ENCODE peak calls at places on chromosomes 16 and 17, in seven cellular contexts. P, H, J, Q, X, E and S are unnamed samples.

GRCh38 chr17:38325221-38325851 is 18.4 kb downstream of the GPR179 start:
- DNase-seq in P (no peak), H (no peak), J (no peak), Q (no peak), X (no peak), E (no peak), S (no peak)

GRCh38 chr17:55601874-55602364 is 90.7 kb upstream of the SMIM36 start:
- DNase-seq in P (no peak), H (no peak), J (no peak), Q (no peak), X (no peak), E (no peak), S (no peak)

GRCh38 chr17:53722407-53722806 is 100.3 kb upstream of the KIF2B start:
- DNase-seq in P (no peak), H (no peak), J (no peak), Q (no peak), X (no peak), E (peak), S (no peak)

GRCh38 chr16:49463529-49463928 is 89.9 kb downstream of the C16orf78 start:
- DNase-seq in P (peak), H (no peak), J (no peak), Q (no peak), X (no peak), E (no peak), S (no peak)

GRCh38 chr17:731943-732787 is at the start of gene TLCD3A:
- DNase-seq in P (peak), H (peak), J (peak), Q (peak), X (peak), E (no peak), S (no peak)

GRCh38 chr17:68020451-68020779 is 15.1 kb upstream of the KPNA2 start:
- DNase-seq in P (no peak), H (no peak), J (no peak), Q (no peak), X (no peak), E (no peak), S (no peak)

GRCh38 chr16:85835227-85835751 is 35.8 kb downstream of the COX4I1 start:
- DNase-seq in P (no peak), H (peak), J (no peak), Q (no peak), X (no peak), E (no peak), S (no peak)

GRCh38 chr16:593406-593805 is 3.5 kb downstream of the RAB40C start:
- DNase-seq in P (peak), H (peak), J (no peak), Q (no peak), X (no peak), E (no peak), S (peak)

GRCh38 chr17:81870978-81871386 is at the start of gene ARHGDIA:
- DNase-seq in P (no peak), H (peak), J (no peak), Q (no peak), X (no peak), E (no peak), S (no peak)

GRCh38 chr16:59212492-59213024 is 478.4 kb upstream of the GOT2 start:
- DNase-seq in P (no peak), H (no peak), J (no peak), Q (no peak), X (no peak), E (no peak), S (no peak)

GRCh38 chr16:75620326-75621169 is 2.5 kb downstream of the ADAT1 start:
- DNase-seq in P (peak), H (no peak), J (no peak), Q (no peak), X (no peak), E (no peak), S (no peak)

GRCh38 chr16:11349599-11350276 is 4.5 kb downstream of the RMI2 start:
- DNase-seq in P (peak), H (no peak), J (peak), Q (peak), X (peak), E (no peak), S (peak)

GRCh38 chr16:35174006-35174405 is 1714.6 kb downstream of the TP53TG3F start:
- DNase-seq in P (no peak), H (peak), J (no peak), Q (no peak), X (no peak), E (no peak), S (no peak)

GRCh38 chr16:70767377-70768204 is 33.4 kb downstream of the VAC14 start:
- DNase-seq in P (no peak), H (no peak), J (no peak), Q (no peak), X (no peak), E (no peak), S (no peak)

GRCh38 chr16:2819939-2820835 is 3.1 kb downstream of the PRSS21 start:
- DNase-seq in P (no peak), H (peak), J (no peak), Q (peak), X (no peak), E (no peak), S (no peak)

DNA sequence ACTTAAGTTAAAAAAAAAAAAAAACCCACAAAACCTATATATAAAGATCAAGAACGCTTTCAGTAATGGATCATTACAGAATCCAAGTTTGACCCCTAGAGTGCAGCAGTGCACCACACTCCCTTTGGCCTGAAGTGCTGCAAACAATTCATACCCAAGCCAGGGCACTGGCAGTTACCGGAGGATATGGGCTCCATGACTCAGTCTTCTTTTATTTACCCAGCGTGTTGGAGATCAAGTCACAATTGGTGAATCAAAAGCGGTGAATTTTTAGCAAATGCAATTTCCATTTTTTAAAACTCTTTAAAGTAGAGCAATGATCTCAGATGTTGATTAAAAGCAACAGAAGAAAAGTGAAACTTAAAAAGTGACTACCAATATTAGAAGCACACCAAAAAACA is 46.5 kb downstream of the ZNF652 start:
- DNase-seq in P (peak), H (peak), J (peak), Q (peak), X (peak), E (peak), S (peak)
- H3K4me3 ChIP-seq in P (no peak), H (no peak), J (no peak), Q (no peak), X (no peak), E (no peak), S (no peak)

GRCh38 chr17:45666046-45666600 is 118.0 kb upstream of the CRHR1 start:
- DNase-seq in P (no peak), H (no peak), J (no peak), Q (no peak), X (no peak), E (no peak), S (peak)
- TF ChIP-seq CTCF in P (no peak), H (no peak), J (no peak), Q (no peak), X (no peak), E (no peak), S (peak)

GRCh38 chr17:3656755-3657587 is 11.4 kb downstream of the TAX1BP3 start:
- DNase-seq in P (no peak), H (no peak), J (no peak), Q (no peak), X (no peak), E (no peak), S (no peak)

GRCh38 chr17:3659541-3660111 is 8.8 kb downstream of the TAX1BP3 start:
- DNase-seq in P (peak), H (peak), J (peak), Q (peak), X (peak), E (peak), S (no peak)

GRCh38 chr17:3658784-3659449 is 9.5 kb downstream of the TAX1BP3 start:
- DNase-seq in P (no peak), H (no peak), J (no peak), Q (no peak), X (no peak), E (no peak), S (no peak)

GRCh38 chr17:3657588-3657869 is 10.8 kb downstream of the TAX1BP3 start:
- DNase-seq in P (no peak), H (no peak), J (no peak), Q (no peak), X (no peak), E (no peak), S (no peak)

DNA sequence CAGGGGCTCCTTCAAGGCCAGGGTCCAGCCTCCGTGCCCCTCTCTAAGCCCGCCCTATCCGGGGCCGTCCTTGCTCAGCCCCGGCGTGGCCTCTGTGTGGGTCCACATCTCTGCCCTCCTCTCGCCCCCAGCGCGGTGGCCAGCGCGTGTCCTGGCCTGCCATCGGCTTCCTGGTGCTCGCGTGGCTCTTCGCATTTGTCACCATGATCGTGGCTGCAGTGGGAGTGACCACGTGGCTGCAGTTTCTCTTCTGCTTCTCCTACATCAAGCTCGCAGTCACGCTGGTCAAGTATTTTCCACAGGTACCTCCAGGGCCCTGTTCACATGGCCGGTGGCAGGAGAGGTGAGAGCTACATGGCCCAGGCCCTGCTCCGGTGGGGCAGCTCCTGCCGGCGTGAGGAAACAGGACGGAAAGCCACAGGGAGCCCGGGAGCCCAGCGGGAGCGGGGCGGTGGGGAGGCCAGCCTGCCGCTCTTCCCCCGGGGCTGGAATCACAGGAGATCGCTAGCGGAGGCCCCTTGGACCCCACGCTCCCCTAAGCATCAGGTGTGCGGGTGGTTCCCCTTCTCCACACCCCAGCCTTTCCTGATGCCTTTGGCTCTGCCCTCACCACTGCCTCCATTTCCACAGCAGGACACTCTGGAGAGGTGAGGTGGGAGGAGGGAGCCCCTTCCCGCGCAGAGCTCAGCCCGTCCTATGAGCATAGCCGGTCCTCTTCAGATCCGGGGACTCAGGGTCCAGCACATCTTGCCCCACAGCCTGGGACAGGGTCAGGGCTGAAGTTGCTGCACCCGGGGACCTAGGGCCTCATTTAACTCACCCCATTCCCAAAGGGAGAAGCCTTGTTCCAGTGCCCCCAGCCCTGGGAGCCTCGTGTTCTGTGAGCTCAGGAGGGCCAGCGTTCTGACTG is 10.2 kb downstream of the TAX1BP3 start:
- DNase-seq in P (no peak), H (no peak), J (no peak), Q (no peak), X (no peak), E (no peak), S (no peak)
- H3K4me3 ChIP-seq in P (no peak), H (no peak), J (no peak), Q (no peak), X (no peak), E (no peak), S (no peak)

GRCh38 chr16:17565605-17566004 is 94.8 kb upstream of the XYLT1 start:
- DNase-seq in P (no peak), H (no peak), J (no peak), Q (no peak), X (no peak), E (no peak), S (no peak)
- TF ChIP-seq CTCF in P (no peak), H (no peak), J (no peak), Q (no peak), X (no peak), E (no peak), S (no peak)

DNA sequence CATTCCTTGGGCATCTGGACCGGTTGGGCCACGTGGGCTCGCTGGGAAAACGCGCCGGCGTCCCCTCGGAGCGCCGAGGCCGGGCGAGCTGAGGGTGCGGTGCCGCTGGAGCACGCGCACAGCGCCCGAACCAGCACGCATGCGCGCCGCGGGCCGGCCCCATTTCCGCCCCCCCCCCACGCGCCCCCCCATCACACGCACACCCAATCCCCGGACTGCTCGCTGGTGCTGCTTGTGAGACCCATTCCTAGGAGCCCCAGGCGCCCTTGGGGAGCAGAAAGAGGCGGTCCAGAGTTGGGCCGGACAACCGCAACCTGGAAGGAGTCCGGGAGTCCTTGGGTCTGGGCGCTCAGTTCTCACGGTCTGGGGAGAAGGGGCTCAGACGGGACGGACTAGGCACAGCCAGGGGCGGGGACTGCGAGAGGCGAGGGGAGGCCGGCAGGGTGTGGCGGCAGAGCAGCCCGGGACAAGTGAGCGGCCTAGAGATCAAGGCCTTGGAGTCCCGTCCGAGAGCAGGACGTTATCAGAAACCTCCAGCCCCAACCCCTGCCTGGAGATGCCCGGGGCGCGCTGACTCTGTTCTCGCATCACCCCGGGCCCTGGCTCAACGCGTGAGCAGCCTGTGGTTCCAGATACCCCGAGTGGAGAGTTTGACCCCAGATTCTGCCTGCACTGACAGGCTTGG is 6.0 kb upstream of the CBX8 start:
- DNase-seq in P (no peak), H (no peak), J (no peak), Q (no peak), X (no peak), E (no peak), S (no peak)
- H3K4me3 ChIP-seq in P (peak), H (no peak), J (no peak), Q (no peak), X (no peak), E (no peak), S (no peak)

DNA sequence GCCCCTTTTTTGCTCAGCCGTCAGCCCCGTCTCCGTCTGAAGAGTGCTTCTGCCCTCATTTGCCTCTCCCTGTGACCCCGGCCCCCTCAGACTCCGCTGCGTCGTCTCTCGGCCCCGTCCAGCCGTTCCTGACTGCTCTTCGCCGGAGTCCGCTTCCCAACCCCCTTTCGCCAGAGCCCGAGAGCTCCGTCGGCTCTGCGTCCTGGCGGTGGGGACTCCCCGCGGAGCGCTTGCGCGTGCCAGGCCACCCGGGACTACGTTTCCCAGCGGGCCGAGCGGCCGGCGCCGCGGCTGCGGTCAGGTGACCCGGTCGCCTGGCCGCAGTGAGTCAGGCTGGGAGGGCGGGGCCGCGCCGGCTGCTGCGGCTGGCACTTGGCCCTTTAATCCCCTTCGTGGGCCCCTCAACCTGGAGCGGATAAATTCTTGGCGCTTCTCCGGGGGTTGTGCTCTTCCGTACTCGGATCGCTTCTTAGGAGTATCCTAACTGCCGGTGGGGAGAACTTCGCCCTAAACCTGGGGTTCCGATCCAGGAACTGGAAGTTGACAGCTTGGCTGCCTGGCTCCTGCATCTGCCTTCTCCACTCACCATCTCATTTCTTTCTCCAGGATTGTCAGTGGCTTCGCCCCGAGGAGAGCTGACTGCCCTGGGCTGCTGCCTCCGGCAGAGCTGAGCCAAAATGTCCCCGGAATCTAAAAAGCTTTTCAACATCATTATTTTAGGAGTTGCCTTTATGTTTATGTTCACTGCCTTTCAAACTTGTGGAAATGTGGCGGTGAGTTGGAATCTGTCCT is at the start of gene MFSD11:
- DNase-seq in P (peak), H (peak), J (peak), Q (peak), X (peak), E (peak), S (peak)
- TF ChIP-seq CTCF in P (no peak), H (no peak), J (peak), Q (peak), X (no peak), E (no peak), S (no peak)

GRCh38 chr16:29809850-29810698 is 1.9 kb upstream of the PRRT2 start:
- DNase-seq in P (no peak), H (no peak), J (peak), Q (no peak), X (no peak), E (no peak), S (no peak)
- H3K4me3 ChIP-seq in P (peak), H (peak), J (no peak), Q (peak), X (peak), E (peak), S (peak)

GRCh38 chr17:15290186-15290536 is 25.0 kb upstream of the PMP22 start:
- DNase-seq in P (no peak), H (no peak), J (no peak), Q (no peak), X (no peak), E (no peak), S (no peak)

GRCh38 chr17:15289285-15290185 is 24.4 kb upstream of the PMP22 start:
- DNase-seq in P (no peak), H (no peak), J (no peak), Q (no peak), X (no peak), E (no peak), S (no peak)

GRCh38 chr17:15288859-15289258 is 23.7 kb upstream of the PMP22 start:
- DNase-seq in P (no peak), H (no peak), J (no peak), Q (no peak), X (no peak), E (no peak), S (no peak)

GRCh38 chr17:15285466-15285865 is 20.3 kb upstream of the PMP22 start:
- DNase-seq in P (no peak), H (no peak), J (no peak), Q (no peak), X (no peak), E (no peak), S (no peak)

DNA sequence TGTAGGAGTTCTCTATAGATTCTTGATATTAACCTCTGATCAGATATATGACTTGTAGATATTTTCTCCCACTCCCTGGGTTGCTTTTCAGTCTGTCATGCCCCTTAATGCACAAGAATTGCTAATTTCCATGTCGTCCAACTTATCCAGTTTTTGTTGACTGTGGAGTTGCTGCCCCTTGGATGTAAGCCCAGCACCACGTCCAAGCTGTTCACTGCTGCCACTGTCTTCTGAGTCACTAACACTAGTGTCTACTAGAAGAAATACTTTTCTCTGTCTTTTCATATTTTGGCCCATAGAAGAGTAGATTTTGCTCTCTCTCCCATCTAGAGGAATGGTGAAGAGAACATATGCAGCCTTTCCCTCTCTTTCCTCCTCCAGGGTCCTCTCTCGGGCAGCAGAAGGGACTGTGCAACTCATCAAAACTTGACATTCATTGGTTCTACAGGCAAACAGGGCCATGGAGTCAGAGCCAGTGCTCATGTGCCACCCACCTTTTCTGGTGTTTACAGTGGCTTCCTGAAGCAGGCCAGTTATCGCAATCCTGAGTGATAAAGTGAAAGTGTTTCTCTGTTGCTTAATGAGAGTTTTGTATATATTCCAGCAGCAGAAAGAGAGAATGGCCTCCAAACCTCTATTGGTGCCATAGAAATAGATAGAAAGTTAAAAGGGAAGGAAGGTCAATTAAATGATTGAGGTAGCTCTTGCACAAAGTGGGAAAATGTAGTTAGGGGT is 22.6 kb upstream of the PMP22 start:
- DNase-seq in P (no peak), H (no peak), J (no peak), Q (peak), X (peak), E (no peak), S (no peak)
- TF ChIP-seq CTCF in P (no peak), H (no peak), J (no peak), Q (no peak), X (no peak), E (no peak), S (no peak)

GRCh38 chr16:72789921-72790320 is 258.0 kb downstream of the ZFHX3 start:
- DNase-seq in P (no peak), H (no peak), J (no peak), Q (no peak), X (no peak), E (no peak), S (no peak)

GRCh38 chr16:72791786-72792185 is 256.1 kb downstream of the ZFHX3 start:
- DNase-seq in P (no peak), H (no peak), J (no peak), Q (no peak), X (no peak), E (no peak), S (no peak)

GRCh38 chr16:72787519-72788268 is 260.2 kb downstream of the ZFHX3 start:
- DNase-seq in P (peak), H (peak), J (peak), Q (peak), X (peak), E (peak), S (peak)

GRCh38 chr16:72788269-72788809 is 259.6 kb downstream of the ZFHX3 start:
- DNase-seq in P (no peak), H (no peak), J (no peak), Q (no peak), X (no peak), E (no peak), S (no peak)

DNA sequence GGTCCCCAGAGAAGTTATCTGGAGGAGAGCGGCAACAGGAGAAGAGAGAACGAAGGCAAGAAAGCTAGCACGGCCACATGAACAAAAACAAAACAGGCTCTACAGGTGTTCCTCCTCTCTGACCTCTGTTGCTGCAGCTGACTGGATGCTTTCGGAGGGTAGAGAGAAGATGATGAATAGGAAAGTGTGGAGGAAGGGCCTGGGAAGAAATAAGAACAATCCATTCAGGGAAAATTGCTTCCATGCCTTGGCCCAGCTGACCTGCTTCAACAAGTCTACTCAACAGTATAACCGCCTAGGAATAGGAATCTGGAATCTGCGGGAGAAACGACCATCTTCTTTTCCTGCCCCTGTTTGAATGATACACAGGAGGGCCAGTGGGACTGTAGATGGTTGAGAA is 258.5 kb downstream of the ZFHX3 start:
- DNase-seq in P (no peak), H (no peak), J (no peak), Q (no peak), X (no peak), E (no peak), S (no peak)
- H3K4me3 ChIP-seq in P (no peak), H (no peak), J (no peak), Q (no peak), X (no peak), E (no peak), S (no peak)